ENCODE peak calls at places on chromosome 7, in five cellular contexts. One of them, this sample, is unnamed.

GRCh38 chr7:27204851-27205322 is 5.0 kb upstream of the HOXA13 start:
- DNase-seq in mesenchymal stem cell: peak
- DNase-seq in H1: no peak
- DNase-seq in H9: peak
- DNase-seq in trophoblast cell: no peak
- DNase-seq in this sample: no peak

GRCh38 chr7:65968256-65969185 is 13.5 kb downstream of the GUSB start:
- DNase-seq in mesenchymal stem cell: no peak
- DNase-seq in H1: no peak
- DNase-seq in H9: no peak
- DNase-seq in trophoblast cell: no peak
- DNase-seq in this sample: no peak

GRCh38 chr7:151495360-151495759 is 24.3 kb downstream of the RHEB start:
- DNase-seq in mesenchymal stem cell: no peak
- DNase-seq in H1: no peak
- DNase-seq in H9: no peak
- DNase-seq in trophoblast cell: no peak
- DNase-seq in this sample: no peak

GRCh38 chr7:21704362-21704761 is 161.5 kb downstream of the DNAH11 start:
- DNase-seq in mesenchymal stem cell: no peak
- DNase-seq in H1: no peak
- DNase-seq in H9: no peak
- DNase-seq in trophoblast cell: no peak
- DNase-seq in this sample: no peak

GRCh38 chr7:2929321-2930201 is 85.5 kb upstream of the GNA12 start:
- DNase-seq in mesenchymal stem cell: no peak
- DNase-seq in H1: no peak
- DNase-seq in H9: peak
- DNase-seq in trophoblast cell: no peak
- DNase-seq in this sample: no peak

GRCh38 chr7:16708496-16708895 is 45.1 kb upstream of the TSPAN13 start:
- DNase-seq in mesenchymal stem cell: peak
- DNase-seq in H1: no peak
- DNase-seq in H9: no peak
- DNase-seq in trophoblast cell: peak
- DNase-seq in this sample: no peak

GRCh38 chr7:42070068-42070467 is 166.9 kb downstream of the GLI3 start:
- DNase-seq in mesenchymal stem cell: peak
- DNase-seq in H1: no peak
- DNase-seq in H9: no peak
- DNase-seq in trophoblast cell: peak
- DNase-seq in this sample: no peak

GRCh38 chr7:28478661-28479060 is 66.3 kb downstream of the CREB5 start:
- DNase-seq in mesenchymal stem cell: no peak
- DNase-seq in H1: no peak
- DNase-seq in H9: no peak
- DNase-seq in trophoblast cell: no peak
- DNase-seq in this sample: no peak

GRCh38 chr7:47381132-47381495 is 200.8 kb downstream of the TNS3 start:
- DNase-seq in mesenchymal stem cell: no peak
- DNase-seq in H1: no peak
- DNase-seq in H9: no peak
- DNase-seq in trophoblast cell: no peak
- DNase-seq in this sample: peak

GRCh38 chr7:7971308-7972040 is 2.9 kb downstream of the GLCCI1 start:
- DNase-seq in mesenchymal stem cell: peak
- DNase-seq in H1: no peak
- DNase-seq in H9: no peak
- DNase-seq in trophoblast cell: no peak
- DNase-seq in this sample: no peak

GRCh38 chr7:134532155-134533089 is 5.1 kb downstream of the AKR1B10 start:
- DNase-seq in mesenchymal stem cell: no peak
- DNase-seq in H1: no peak
- DNase-seq in H9: no peak
- DNase-seq in trophoblast cell: no peak
- DNase-seq in this sample: no peak

GRCh38 chr7:67696878-67697277 is 700.2 kb downstream of the TYW1 start:
- DNase-seq in mesenchymal stem cell: no peak
- DNase-seq in H1: no peak
- DNase-seq in H9: no peak
- DNase-seq in trophoblast cell: no peak
- DNase-seq in this sample: no peak

GRCh38 chr7:152435384-152436278 is at the start of gene KMT2C:
- DNase-seq in mesenchymal stem cell: peak
- DNase-seq in H1: no peak
- DNase-seq in H9: peak
- DNase-seq in trophoblast cell: peak
- DNase-seq in this sample: peak

GRCh38 chr7:154984601-154985188 is 18.2 kb downstream of the PAXIP1 start:
- DNase-seq in mesenchymal stem cell: no peak
- DNase-seq in H1: no peak
- DNase-seq in H9: no peak
- DNase-seq in trophoblast cell: no peak
- DNase-seq in this sample: no peak

GRCh38 chr7:15280078-15280734 is 281.6 kb downstream of the AGMO start:
- DNase-seq in mesenchymal stem cell: no peak
- DNase-seq in H1: no peak
- DNase-seq in H9: peak
- DNase-seq in trophoblast cell: no peak
- DNase-seq in this sample: no peak

GRCh38 chr7:100887186-100887954 is 2.1 kb downstream of the UFSP1 start:
- DNase-seq in mesenchymal stem cell: no peak
- DNase-seq in H1: no peak
- DNase-seq in H9: no peak
- DNase-seq in trophoblast cell: no peak
- DNase-seq in this sample: no peak

GRCh38 chr7:24778543-24779282 is 21.4 kb upstream of the GSDME start:
- DNase-seq in mesenchymal stem cell: peak
- DNase-seq in H1: no peak
- DNase-seq in H9: no peak
- DNase-seq in trophoblast cell: no peak
- DNase-seq in this sample: no peak

GRCh38 chr7:3244241-3244814 is 56.7 kb upstream of the SDK1 start:
- DNase-seq in mesenchymal stem cell: peak
- DNase-seq in H1: no peak
- DNase-seq in H9: no peak
- DNase-seq in trophoblast cell: no peak
- DNase-seq in this sample: no peak

GRCh38 chr7:156680281-156680680 is 39.7 kb downstream of the RNF32 start:
- DNase-seq in mesenchymal stem cell: peak
- DNase-seq in H1: no peak
- DNase-seq in H9: no peak
- DNase-seq in trophoblast cell: no peak
- DNase-seq in this sample: no peak

GRCh38 chr7:24227603-24228359 is 56.2 kb upstream of the NPY start:
- DNase-seq in mesenchymal stem cell: no peak
- DNase-seq in H1: no peak
- DNase-seq in H9: no peak
- DNase-seq in trophoblast cell: no peak
- DNase-seq in this sample: no peak

GRCh38 chr7:140322759-140323158 is 75.6 kb downstream of the SLC37A3 start:
- DNase-seq in mesenchymal stem cell: no peak
- DNase-seq in H1: no peak
- DNase-seq in H9: peak
- DNase-seq in trophoblast cell: no peak
- DNase-seq in this sample: no peak

GRCh38 chr7:92498557-92498956 is 20.8 kb upstream of the ERVW-1 start:
- DNase-seq in mesenchymal stem cell: no peak
- DNase-seq in H1: no peak
- DNase-seq in H9: no peak
- DNase-seq in trophoblast cell: no peak
- DNase-seq in this sample: no peak

GRCh38 chr7:13282377-13282980 is 595.0 kb downstream of the ARL4A start:
- DNase-seq in mesenchymal stem cell: peak
- DNase-seq in H1: no peak
- DNase-seq in H9: no peak
- DNase-seq in trophoblast cell: no peak
- DNase-seq in this sample: no peak

GRCh38 chr7:116601426-116601825 is 70.6 kb upstream of the MET start:
- DNase-seq in mesenchymal stem cell: no peak
- DNase-seq in H1: no peak
- DNase-seq in H9: no peak
- DNase-seq in trophoblast cell: no peak
- DNase-seq in this sample: no peak

GRCh38 chr7:7884855-7885254 is 83.7 kb upstream of the GLCCI1 start:
- DNase-seq in mesenchymal stem cell: no peak
- DNase-seq in H1: no peak
- DNase-seq in H9: no peak
- DNase-seq in trophoblast cell: no peak
- DNase-seq in this sample: no peak

GRCh38 chr7:158495780-158496179 is 91.8 kb downstream of the PTPRN2 start:
- DNase-seq in mesenchymal stem cell: no peak
- DNase-seq in H1: peak
- DNase-seq in H9: peak
- DNase-seq in trophoblast cell: no peak
- DNase-seq in this sample: peak

GRCh38 chr7:158500651-158501052 is 87.0 kb downstream of the PTPRN2 start:
- DNase-seq in mesenchymal stem cell: no peak
- DNase-seq in H1: no peak
- DNase-seq in H9: no peak
- DNase-seq in trophoblast cell: no peak
- DNase-seq in this sample: peak

GRCh38 chr7:158501300-158502067 is 86.1 kb downstream of the PTPRN2 start:
- DNase-seq in mesenchymal stem cell: no peak
- DNase-seq in H1: no peak
- DNase-seq in H9: no peak
- DNase-seq in trophoblast cell: no peak
- DNase-seq in this sample: no peak

GRCh38 chr7:158497627-158498026 is 90.0 kb downstream of the PTPRN2 start:
- DNase-seq in mesenchymal stem cell: no peak
- DNase-seq in H1: no peak
- DNase-seq in H9: no peak
- DNase-seq in trophoblast cell: no peak
- DNase-seq in this sample: no peak

GRCh38 chr7:158498443-158499108 is 89.0 kb downstream of the PTPRN2 start:
- DNase-seq in mesenchymal stem cell: no peak
- DNase-seq in H1: no peak
- DNase-seq in H9: no peak
- DNase-seq in trophoblast cell: no peak
- DNase-seq in this sample: no peak
- H2BK12ac ChIP-seq in mesenchymal stem cell: no peak
- H2BK12ac ChIP-seq in H1: no peak
- H2BK12ac ChIP-seq in H9: no peak
- H2BK12ac ChIP-seq in trophoblast cell: no peak
- H2BK12ac ChIP-seq in this sample: no peak

GRCh38 chr7:44655341-44655740 is 48.9 kb downstream of the OGDH start:
- DNase-seq in mesenchymal stem cell: no peak
- DNase-seq in H1: no peak
- DNase-seq in H9: no peak
- DNase-seq in trophoblast cell: no peak
- DNase-seq in this sample: no peak
- H2BK12ac ChIP-seq in mesenchymal stem cell: no peak
- H2BK12ac ChIP-seq in H1: no peak
- H2BK12ac ChIP-seq in H9: no peak
- H2BK12ac ChIP-seq in trophoblast cell: no peak
- H2BK12ac ChIP-seq in this sample: no peak

GRCh38 chr7:132915652-132916051 is 166.2 kb downstream of the CHCHD3 start:
- DNase-seq in mesenchymal stem cell: no peak
- DNase-seq in H1: no peak
- DNase-seq in H9: no peak
- DNase-seq in trophoblast cell: no peak
- DNase-seq in this sample: no peak
- H2BK12ac ChIP-seq in mesenchymal stem cell: no peak
- H2BK12ac ChIP-seq in H1: no peak
- H2BK12ac ChIP-seq in H9: no peak
- H2BK12ac ChIP-seq in trophoblast cell: no peak
- H2BK12ac ChIP-seq in this sample: no peak

GRCh38 chr7:269721-270120 is 20.2 kb upstream of the FOXL3 start:
- DNase-seq in mesenchymal stem cell: no peak
- DNase-seq in H1: no peak
- DNase-seq in H9: no peak
- DNase-seq in trophoblast cell: no peak
- DNase-seq in this sample: no peak

GRCh38 chr7:266851-267840 is 22.8 kb upstream of the FOXL3 start:
- DNase-seq in mesenchymal stem cell: no peak
- DNase-seq in H1: peak
- DNase-seq in H9: peak
- DNase-seq in trophoblast cell: peak
- DNase-seq in this sample: no peak

GRCh38 chr7:271266-272107 is 18.5 kb upstream of the FOXL3 start:
- DNase-seq in mesenchymal stem cell: no peak
- DNase-seq in H1: no peak
- DNase-seq in H9: no peak
- DNase-seq in trophoblast cell: no peak
- DNase-seq in this sample: no peak

GRCh38 chr7:270351-270983 is 19.5 kb upstream of the FOXL3 start:
- DNase-seq in mesenchymal stem cell: no peak
- DNase-seq in H1: no peak
- DNase-seq in H9: no peak
- DNase-seq in trophoblast cell: no peak
- DNase-seq in this sample: no peak

DNA sequence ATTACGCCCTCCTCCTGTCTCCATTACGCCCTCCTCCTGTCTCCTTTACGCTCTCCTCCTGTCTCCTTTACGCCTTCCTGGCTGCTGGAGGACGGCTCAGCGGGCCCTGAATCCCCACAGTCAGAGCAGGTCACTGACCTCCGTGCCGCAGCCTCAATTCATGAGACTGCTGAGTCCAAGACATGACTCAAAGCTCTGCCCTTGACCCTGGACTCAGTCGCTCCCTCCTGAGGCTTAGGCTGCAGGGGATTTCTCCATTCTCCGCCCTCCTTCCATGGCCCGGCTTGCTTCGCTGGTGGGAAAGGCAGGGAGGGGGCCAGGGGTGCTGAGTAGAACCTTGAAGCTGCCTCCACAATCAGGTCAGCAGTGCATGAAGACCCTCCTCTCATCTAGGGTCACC is 21.0 kb upstream of the FOXL3 start:
- DNase-seq in mesenchymal stem cell: no peak
- DNase-seq in H1: no peak
- DNase-seq in H9: no peak
- DNase-seq in trophoblast cell: no peak
- DNase-seq in this sample: no peak
- H2BK12ac ChIP-seq in mesenchymal stem cell: no peak
- H2BK12ac ChIP-seq in H1: no peak
- H2BK12ac ChIP-seq in H9: no peak
- H2BK12ac ChIP-seq in trophoblast cell: no peak
- H2BK12ac ChIP-seq in this sample: no peak

DNA sequence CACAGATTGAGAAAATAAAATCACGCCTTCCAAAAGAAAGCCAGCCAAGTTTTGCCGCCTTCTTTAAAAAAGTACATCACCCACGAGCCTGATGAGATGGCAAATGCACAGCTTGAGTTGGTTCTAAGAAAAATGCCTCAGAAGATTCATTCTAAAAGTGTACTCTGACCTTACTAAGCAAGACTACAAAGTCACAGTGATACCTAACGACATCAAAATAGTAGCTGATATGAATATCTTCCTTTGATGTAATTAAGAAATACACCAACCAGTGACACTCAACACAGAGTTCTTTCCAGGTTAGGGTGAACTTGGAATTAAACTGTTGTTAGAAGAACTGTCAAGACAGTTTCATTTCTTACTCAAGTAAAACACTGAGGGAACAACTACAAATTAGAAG is 78.0 kb upstream of the AMPH start:
- DNase-seq in mesenchymal stem cell: no peak
- DNase-seq in H1: no peak
- DNase-seq in H9: no peak
- DNase-seq in trophoblast cell: no peak
- DNase-seq in this sample: no peak
- H2BK12ac ChIP-seq in mesenchymal stem cell: no peak
- H2BK12ac ChIP-seq in H1: no peak
- H2BK12ac ChIP-seq in H9: no peak
- H2BK12ac ChIP-seq in trophoblast cell: no peak
- H2BK12ac ChIP-seq in this sample: no peak

GRCh38 chr7:149166142-149166541 is 18.9 kb downstream of the ZNF398 start:
- DNase-seq in mesenchymal stem cell: no peak
- DNase-seq in H1: no peak
- DNase-seq in H9: no peak
- DNase-seq in trophoblast cell: no peak
- DNase-seq in this sample: no peak
- H2BK12ac ChIP-seq in mesenchymal stem cell: no peak
- H2BK12ac ChIP-seq in H1: no peak
- H2BK12ac ChIP-seq in H9: no peak
- H2BK12ac ChIP-seq in trophoblast cell: no peak
- H2BK12ac ChIP-seq in this sample: no peak

This sample was measured in neuronal stem cell.